ENCODE peak calls at places on chromosomes 4 and X, in six cellular contexts. One of them, this sample, is unnamed.

GRCh38 chr4:188143731-188144130 is 4.5 kb downstream of the TRIML1 start:
- DNase-seq in esophagus squamous epithelium: no peak
- DNase-seq in esophagus muscularis mucosa: no peak
- DNase-seq in body of pancreas: no peak
- DNase-seq in testis: no peak
- DNase-seq in breast epithelium: no peak
- DNase-seq in this sample: no peak

GRCh38 chr4:97770222-97770621 is 373.1 kb downstream of the STPG2 start:
- DNase-seq in testis: no peak
- DNase-seq in breast epithelium: no peak
- DNase-seq in esophagus squamous epithelium: no peak
- DNase-seq in body of pancreas: no peak
- DNase-seq in esophagus muscularis mucosa: no peak
- DNase-seq in this sample: no peak

GRCh38 chr4:155967098-155967497 is 13.4 kb upstream of the CTSO start:
- DNase-seq in testis: no peak
- DNase-seq in esophagus muscularis mucosa: no peak
- DNase-seq in body of pancreas: no peak
- DNase-seq in breast epithelium: no peak
- DNase-seq in esophagus squamous epithelium: no peak
- DNase-seq in this sample: no peak

GRCh38 chr4:113145519-113146291 is 96.3 kb downstream of the ANK2 start:
- DNase-seq in breast epithelium: no peak
- DNase-seq in esophagus muscularis mucosa: no peak
- DNase-seq in testis: no peak
- DNase-seq in esophagus squamous epithelium: no peak
- DNase-seq in body of pancreas: peak
- DNase-seq in this sample: peak

GRCh38 chr4:38856046-38856445 is 571 bp downstream of the TLR6 start:
- DNase-seq in esophagus squamous epithelium: no peak
- DNase-seq in esophagus muscularis mucosa: no peak
- DNase-seq in breast epithelium: no peak
- DNase-seq in testis: peak
- DNase-seq in body of pancreas: peak
- DNase-seq in this sample: no peak

GRCh38 chr4:44916406-44916805 is 190.1 kb upstream of the GNPDA2 start:
- DNase-seq in body of pancreas: no peak
- DNase-seq in esophagus muscularis mucosa: no peak
- DNase-seq in breast epithelium: no peak
- DNase-seq in testis: no peak
- DNase-seq in esophagus squamous epithelium: no peak
- DNase-seq in this sample: no peak

GRCh38 chr4:101019941-101020401 is 327.4 kb downstream of the PPP3CA start:
- DNase-seq in body of pancreas: no peak
- DNase-seq in testis: no peak
- DNase-seq in breast epithelium: no peak
- DNase-seq in esophagus squamous epithelium: no peak
- DNase-seq in esophagus muscularis mucosa: no peak
- DNase-seq in this sample: no peak

GRCh38 chr4:11597506-11597905 is 168.8 kb upstream of the HS3ST1 start:
- DNase-seq in esophagus muscularis mucosa: no peak
- DNase-seq in breast epithelium: no peak
- DNase-seq in body of pancreas: no peak
- DNase-seq in esophagus squamous epithelium: no peak
- DNase-seq in testis: no peak
- DNase-seq in this sample: no peak

GRCh38 chr4:174241162-174241561 is 42.3 kb downstream of the FBXO8 start:
- DNase-seq in testis: no peak
- DNase-seq in esophagus squamous epithelium: no peak
- DNase-seq in breast epithelium: no peak
- DNase-seq in body of pancreas: no peak
- DNase-seq in esophagus muscularis mucosa: no peak
- DNase-seq in this sample: no peak

GRCh38 chr4:56127698-56128097 is 179.0 kb downstream of the CEP135 start:
- DNase-seq in esophagus squamous epithelium: no peak
- DNase-seq in breast epithelium: no peak
- DNase-seq in testis: no peak
- DNase-seq in body of pancreas: no peak
- DNase-seq in esophagus muscularis mucosa: no peak
- DNase-seq in this sample: no peak

GRCh38 chrX:103310592-103311400 is at the start of gene BEX2:
- DNase-seq in body of pancreas: peak
- DNase-seq in esophagus muscularis mucosa: no peak
- DNase-seq in testis: peak
- DNase-seq in esophagus squamous epithelium: no peak
- DNase-seq in breast epithelium: peak
- DNase-seq in this sample: peak

GRCh38 chr4:151091047-151091446 is 8.4 kb upstream of the RPS3A start:
- DNase-seq in testis: no peak
- DNase-seq in body of pancreas: no peak
- DNase-seq in esophagus muscularis mucosa: no peak
- DNase-seq in esophagus squamous epithelium: no peak
- DNase-seq in breast epithelium: no peak
- DNase-seq in this sample: no peak

GRCh38 chrX:19897087-19897486 is 9.7 kb upstream of the SH3KBP1 start:
- DNase-seq in esophagus squamous epithelium: no peak
- DNase-seq in breast epithelium: no peak
- DNase-seq in body of pancreas: no peak
- DNase-seq in testis: no peak
- DNase-seq in esophagus muscularis mucosa: no peak
- DNase-seq in this sample: no peak

GRCh38 chr4:126530996-126531585 is 1101.7 kb upstream of the INTU start:
- DNase-seq in breast epithelium: no peak
- DNase-seq in body of pancreas: no peak
- DNase-seq in esophagus squamous epithelium: no peak
- DNase-seq in testis: peak
- DNase-seq in esophagus muscularis mucosa: no peak
- DNase-seq in this sample: no peak

GRCh38 chr4:89316931-89317366 is 9.3 kb upstream of the GPRIN3 start:
- DNase-seq in esophagus muscularis mucosa: no peak
- DNase-seq in esophagus squamous epithelium: no peak
- DNase-seq in testis: no peak
- DNase-seq in body of pancreas: peak
- DNase-seq in breast epithelium: no peak
- DNase-seq in this sample: no peak

DNA sequence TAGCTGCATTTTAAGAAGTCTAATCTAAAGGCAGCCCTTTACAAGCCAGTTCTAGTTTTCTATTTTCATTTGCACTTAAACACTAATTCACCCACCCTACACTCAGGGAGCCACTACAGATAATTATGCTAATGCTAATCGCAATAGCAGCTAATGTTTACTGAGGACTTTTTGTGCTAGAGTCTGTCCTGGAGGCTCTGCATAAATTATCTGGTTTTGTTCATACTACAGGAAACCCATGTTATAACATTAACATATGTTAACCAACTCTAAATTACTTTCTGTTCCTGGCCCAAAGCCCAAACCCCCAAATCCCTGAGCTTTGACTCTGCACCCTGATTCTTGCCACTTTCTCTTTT is 476 bp upstream of the RADX start:
- DNase-seq in testis: no peak
- DNase-seq in body of pancreas: no peak
- DNase-seq in breast epithelium: no peak
- DNase-seq in esophagus muscularis mucosa: no peak
- DNase-seq in esophagus squamous epithelium: no peak
- DNase-seq in this sample: no peak
- H3K27ac ChIP-seq in testis: no peak
- H3K27ac ChIP-seq in body of pancreas: peak
- H3K27ac ChIP-seq in breast epithelium: peak
- H3K27ac ChIP-seq in esophagus muscularis mucosa: no peak
- H3K27ac ChIP-seq in esophagus squamous epithelium: no peak
- H3K27ac ChIP-seq in this sample: no peak

DNA sequence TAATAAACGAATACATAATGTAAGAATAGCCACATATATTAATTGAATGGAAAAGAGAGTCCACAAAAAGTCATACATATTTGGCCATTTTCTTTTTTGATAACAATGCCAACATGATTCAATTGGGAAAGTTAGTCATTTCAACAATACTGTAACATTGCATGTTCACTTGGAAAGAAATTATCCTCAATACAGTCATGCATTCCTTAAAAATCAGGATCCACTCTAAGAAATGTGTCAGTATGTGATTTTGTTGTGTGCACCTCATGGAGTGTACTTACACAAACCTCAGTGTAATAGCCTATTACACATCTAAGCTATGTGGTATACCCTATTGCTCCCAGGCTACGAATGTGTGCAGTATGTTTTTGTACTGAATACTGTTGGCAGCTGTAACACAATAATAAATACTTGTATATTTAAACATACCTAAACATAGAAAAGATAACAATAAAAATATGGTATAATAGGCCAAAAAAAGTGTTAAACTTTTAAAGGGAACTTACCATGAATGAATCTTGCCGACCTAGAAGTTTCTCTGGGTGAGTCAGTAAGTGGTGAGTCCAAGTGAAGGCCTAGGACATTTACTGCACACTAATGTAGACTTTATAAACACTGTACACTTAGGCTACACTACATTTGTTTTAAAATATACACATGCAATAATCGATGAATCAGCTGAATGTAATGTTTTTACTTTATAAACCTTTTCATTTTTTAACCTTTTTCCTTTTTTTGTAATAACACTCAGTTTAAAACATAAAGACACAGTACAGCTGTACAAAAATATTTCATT is 806.8 kb downstream of the PCDH18 start:
- DNase-seq in esophagus muscularis mucosa: no peak
- DNase-seq in body of pancreas: no peak
- DNase-seq in testis: no peak
- DNase-seq in breast epithelium: no peak
- DNase-seq in esophagus squamous epithelium: no peak
- DNase-seq in this sample: no peak
- TF ChIP-seq POLR2A in esophagus muscularis mucosa: no peak
- TF ChIP-seq POLR2A in body of pancreas: no peak
- TF ChIP-seq POLR2A in testis: no peak
- TF ChIP-seq POLR2A in breast epithelium: no peak
- TF ChIP-seq POLR2A in esophagus squamous epithelium: no peak
- TF ChIP-seq POLR2A in this sample: no peak

GRCh38 chr4:19678763-19679162 is 572.9 kb upstream of the SLIT2 start:
- DNase-seq in breast epithelium: no peak
- DNase-seq in body of pancreas: no peak
- DNase-seq in esophagus muscularis mucosa: no peak
- DNase-seq in esophagus squamous epithelium: no peak
- DNase-seq in testis: no peak
- DNase-seq in this sample: no peak
- H3K27ac ChIP-seq in breast epithelium: no peak
- H3K27ac ChIP-seq in body of pancreas: no peak
- H3K27ac ChIP-seq in esophagus muscularis mucosa: no peak
- H3K27ac ChIP-seq in esophagus squamous epithelium: no peak
- H3K27ac ChIP-seq in testis: no peak
- H3K27ac ChIP-seq in this sample: no peak

DNA sequence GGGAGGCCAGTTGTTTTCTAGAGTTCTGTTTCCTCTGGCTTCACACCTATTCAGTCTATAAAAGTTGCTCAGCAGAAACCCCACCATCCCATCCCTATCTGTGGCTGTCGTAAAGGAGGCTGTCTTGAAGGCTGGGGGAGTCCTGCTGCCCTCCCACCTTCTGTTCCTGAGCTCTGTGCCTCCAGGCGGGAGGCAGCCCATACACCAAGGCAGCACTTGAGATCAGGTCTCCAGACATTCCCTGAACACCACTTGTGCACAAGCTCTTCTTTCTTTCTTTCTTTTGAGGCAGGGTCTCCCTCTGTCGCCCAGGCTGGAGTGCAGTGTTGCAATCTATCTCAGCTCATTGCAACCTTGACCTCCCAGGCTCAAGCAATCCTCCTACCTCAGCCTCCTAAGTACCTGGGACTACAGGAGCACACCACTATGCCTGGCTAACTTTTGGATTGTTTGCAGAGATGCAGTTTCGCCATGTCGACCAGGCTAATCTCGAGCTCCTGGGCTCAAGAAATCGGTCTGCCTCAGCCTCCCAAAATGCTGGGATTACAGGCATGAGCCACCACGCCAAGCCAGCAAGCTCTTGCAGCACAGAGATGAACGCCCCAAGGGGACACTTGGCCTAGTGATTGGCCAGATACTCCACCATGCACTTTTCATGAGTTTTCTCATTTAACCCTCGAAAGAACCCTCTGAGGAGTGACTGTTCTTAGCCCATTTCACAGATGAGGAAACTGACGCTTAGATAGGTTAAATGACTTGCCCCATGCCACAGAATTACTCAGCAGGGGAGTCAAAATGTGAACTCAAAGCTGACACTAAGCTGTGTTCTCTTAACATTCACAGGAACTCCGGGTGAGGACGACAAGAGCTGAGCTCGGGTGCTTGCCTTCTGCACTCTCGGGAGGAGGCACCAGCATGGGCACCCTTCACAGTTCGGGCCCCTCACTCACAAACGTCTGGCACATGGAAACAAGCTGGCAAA is 55.8 kb upstream of the ENPP6 start:
- DNase-seq in testis: no peak
- DNase-seq in body of pancreas: no peak
- DNase-seq in breast epithelium: no peak
- DNase-seq in esophagus squamous epithelium: no peak
- DNase-seq in esophagus muscularis mucosa: no peak
- DNase-seq in this sample: no peak
- TF ChIP-seq POLR2A in testis: no peak
- TF ChIP-seq POLR2A in body of pancreas: no peak
- TF ChIP-seq POLR2A in breast epithelium: no peak
- TF ChIP-seq POLR2A in esophagus squamous epithelium: no peak
- TF ChIP-seq POLR2A in esophagus muscularis mucosa: no peak
- TF ChIP-seq POLR2A in this sample: no peak

DNA sequence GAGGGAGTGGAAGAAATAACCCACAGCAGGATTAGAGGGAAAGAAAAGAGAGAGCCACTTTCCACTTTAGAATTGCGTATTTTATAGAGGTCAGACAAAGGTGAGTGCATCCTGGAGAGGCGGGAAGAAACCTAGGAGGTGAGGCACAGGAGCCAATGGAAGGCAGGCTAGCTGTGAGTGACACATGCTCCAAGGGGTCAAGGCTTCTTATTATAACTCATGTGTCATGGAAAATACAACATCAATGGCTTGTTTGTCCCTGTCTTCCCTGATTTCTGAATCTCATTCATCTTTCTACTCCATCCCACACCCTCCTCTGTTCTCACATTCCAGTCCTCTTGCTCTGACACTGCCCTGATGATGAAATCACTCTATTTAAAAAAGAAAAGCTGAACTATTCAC is 14.4 kb downstream of the ANXA3 start:
- DNase-seq in body of pancreas: peak
- DNase-seq in testis: no peak
- DNase-seq in breast epithelium: no peak
- DNase-seq in esophagus muscularis mucosa: no peak
- DNase-seq in esophagus squamous epithelium: no peak
- DNase-seq in this sample: no peak
- H3K27ac ChIP-seq in body of pancreas: peak
- H3K27ac ChIP-seq in testis: no peak
- H3K27ac ChIP-seq in breast epithelium: no peak
- H3K27ac ChIP-seq in esophagus muscularis mucosa: peak
- H3K27ac ChIP-seq in esophagus squamous epithelium: peak
- H3K27ac ChIP-seq in this sample: no peak

This sample was measured in heart left ventricle.